ENCODE peak calls at places on chromosomes 2 and 18, in eight cellular contexts. One of them, this sample, is unnamed.

GRCh38 chr2:95270541-95271081 is 3.6 kb upstream of the PROM2 start:
- DNase-seq in A549: no peak
- DNase-seq in lung: no peak
- DNase-seq in CD4-positive, alpha-beta T cell: no peak
- DNase-seq in GM12865: no peak
- DNase-seq in WTC11: peak
- DNase-seq in cardiac muscle cell: no peak
- DNase-seq in activated B cell treated with CpG ODN at 0.5 μM for 24 hours: peak
- DNase-seq in this sample: no peak

GRCh38 chr2:12261993-12262680 is 454.6 kb upstream of the TRIB2 start:
- DNase-seq in A549: no peak
- DNase-seq in lung: no peak
- DNase-seq in CD4-positive, alpha-beta T cell: no peak
- DNase-seq in GM12865: no peak
- DNase-seq in WTC11: no peak
- DNase-seq in cardiac muscle cell: no peak
- DNase-seq in activated B cell treated with CpG ODN at 0.5 μM for 24 hours: no peak
- DNase-seq in this sample: no peak

GRCh38 chr2:15378148-15378908 is 182.8 kb downstream of the NBAS start:
- DNase-seq in A549: no peak
- DNase-seq in lung: no peak
- DNase-seq in CD4-positive, alpha-beta T cell: no peak
- DNase-seq in GM12865: peak
- DNase-seq in WTC11: no peak
- DNase-seq in cardiac muscle cell: no peak
- DNase-seq in activated B cell treated with CpG ODN at 0.5 μM for 24 hours: no peak
- DNase-seq in this sample: peak

GRCh38 chr18:46449033-46449432 is 208.0 kb downstream of the LOXHD1 start:
- DNase-seq in A549: no peak
- DNase-seq in lung: no peak
- DNase-seq in CD4-positive, alpha-beta T cell: no peak
- DNase-seq in GM12865: no peak
- DNase-seq in WTC11: no peak
- DNase-seq in cardiac muscle cell: no peak
- DNase-seq in activated B cell treated with CpG ODN at 0.5 μM for 24 hours: no peak
- DNase-seq in this sample: no peak

GRCh38 chr2:240766072-240766471 is 53.9 kb downstream of the KIF1A start:
- DNase-seq in A549: no peak
- DNase-seq in lung: no peak
- DNase-seq in CD4-positive, alpha-beta T cell: no peak
- DNase-seq in GM12865: no peak
- DNase-seq in WTC11: no peak
- DNase-seq in cardiac muscle cell: no peak
- DNase-seq in activated B cell treated with CpG ODN at 0.5 μM for 24 hours: no peak
- DNase-seq in this sample: no peak

GRCh38 chr2:40369619-40370397 is 82.1 kb downstream of the SLC8A1 start:
- DNase-seq in A549: no peak
- DNase-seq in lung: no peak
- DNase-seq in CD4-positive, alpha-beta T cell: no peak
- DNase-seq in GM12865: no peak
- DNase-seq in WTC11: no peak
- DNase-seq in cardiac muscle cell: peak
- DNase-seq in activated B cell treated with CpG ODN at 0.5 μM for 24 hours: no peak
- DNase-seq in this sample: no peak

GRCh38 chr2:70143314-70144150 is 47.3 kb downstream of the C2orf42 start:
- DNase-seq in A549: no peak
- DNase-seq in lung: peak
- DNase-seq in CD4-positive, alpha-beta T cell: peak
- DNase-seq in GM12865: peak
- DNase-seq in WTC11: no peak
- DNase-seq in cardiac muscle cell: peak
- DNase-seq in activated B cell treated with CpG ODN at 0.5 μM for 24 hours: no peak
- DNase-seq in this sample: peak

GRCh38 chr2:173354601-173355131 is at the start of gene CDCA7:
- DNase-seq in A549: peak
- DNase-seq in lung: no peak
- DNase-seq in CD4-positive, alpha-beta T cell: no peak
- DNase-seq in GM12865: peak
- DNase-seq in WTC11: peak
- DNase-seq in cardiac muscle cell: peak
- DNase-seq in activated B cell treated with CpG ODN at 0.5 μM for 24 hours: peak
- DNase-seq in this sample: peak

GRCh38 chr18:59837586-59837985 is 62.2 kb upstream of the PMAIP1 start:
- DNase-seq in A549: peak
- DNase-seq in lung: peak
- DNase-seq in CD4-positive, alpha-beta T cell: peak
- DNase-seq in GM12865: peak
- DNase-seq in WTC11: peak
- DNase-seq in cardiac muscle cell: peak
- DNase-seq in activated B cell treated with CpG ODN at 0.5 μM for 24 hours: no peak
- DNase-seq in this sample: peak

GRCh38 chr2:27776696-27777095 is 5.2 kb downstream of the MRPL33 start:
- DNase-seq in A549: no peak
- DNase-seq in lung: no peak
- DNase-seq in CD4-positive, alpha-beta T cell: no peak
- DNase-seq in GM12865: no peak
- DNase-seq in WTC11: no peak
- DNase-seq in cardiac muscle cell: no peak
- DNase-seq in activated B cell treated with CpG ODN at 0.5 μM for 24 hours: no peak
- DNase-seq in this sample: no peak

GRCh38 chr18:67200665-67201064 is 315.9 kb downstream of the DSEL start:
- DNase-seq in A549: no peak
- DNase-seq in lung: no peak
- DNase-seq in CD4-positive, alpha-beta T cell: no peak
- DNase-seq in GM12865: no peak
- DNase-seq in WTC11: no peak
- DNase-seq in cardiac muscle cell: no peak
- DNase-seq in activated B cell treated with CpG ODN at 0.5 μM for 24 hours: no peak
- DNase-seq in this sample: no peak

GRCh38 chr2:46326231-46326980 is 29.2 kb downstream of the EPAS1 start:
- DNase-seq in A549: no peak
- DNase-seq in lung: peak
- DNase-seq in CD4-positive, alpha-beta T cell: no peak
- DNase-seq in GM12865: no peak
- DNase-seq in WTC11: no peak
- DNase-seq in cardiac muscle cell: peak
- DNase-seq in activated B cell treated with CpG ODN at 0.5 μM for 24 hours: no peak
- DNase-seq in this sample: no peak

GRCh38 chr18:74669136-74669798 is 71.6 kb downstream of the ZNF407 start:
- DNase-seq in A549: no peak
- DNase-seq in lung: no peak
- DNase-seq in CD4-positive, alpha-beta T cell: no peak
- DNase-seq in GM12865: no peak
- DNase-seq in WTC11: no peak
- DNase-seq in cardiac muscle cell: no peak
- DNase-seq in activated B cell treated with CpG ODN at 0.5 μM for 24 hours: no peak
- DNase-seq in this sample: no peak

GRCh38 chr2:193141-193552 is 70.7 kb downstream of the SH3YL1 start:
- DNase-seq in A549: no peak
- DNase-seq in lung: no peak
- DNase-seq in CD4-positive, alpha-beta T cell: no peak
- DNase-seq in GM12865: no peak
- DNase-seq in WTC11: no peak
- DNase-seq in cardiac muscle cell: no peak
- DNase-seq in activated B cell treated with CpG ODN at 0.5 μM for 24 hours: no peak
- DNase-seq in this sample: no peak

GRCh38 chr18:23156134-23156533 is 20.8 kb downstream of the CABLES1 start:
- DNase-seq in A549: no peak
- DNase-seq in lung: no peak
- DNase-seq in CD4-positive, alpha-beta T cell: no peak
- DNase-seq in GM12865: no peak
- DNase-seq in WTC11: no peak
- DNase-seq in cardiac muscle cell: no peak
- DNase-seq in activated B cell treated with CpG ODN at 0.5 μM for 24 hours: no peak
- DNase-seq in this sample: no peak

GRCh38 chr2:118774458-118775133 is 72.9 kb downstream of the EN1 start:
- DNase-seq in A549: peak
- DNase-seq in lung: no peak
- DNase-seq in CD4-positive, alpha-beta T cell: no peak
- DNase-seq in GM12865: no peak
- DNase-seq in WTC11: peak
- DNase-seq in cardiac muscle cell: peak
- DNase-seq in activated B cell treated with CpG ODN at 0.5 μM for 24 hours: no peak
- DNase-seq in this sample: peak

GRCh38 chr2:177830881-177831386 is 241.6 kb downstream of the PDE11A start:
- DNase-seq in A549: no peak
- DNase-seq in lung: no peak
- DNase-seq in CD4-positive, alpha-beta T cell: no peak
- DNase-seq in GM12865: no peak
- DNase-seq in WTC11: no peak
- DNase-seq in cardiac muscle cell: no peak
- DNase-seq in activated B cell treated with CpG ODN at 0.5 μM for 24 hours: no peak
- DNase-seq in this sample: no peak

GRCh38 chr2:137467246-137467862 is 496.9 kb upstream of the HNMT start:
- DNase-seq in A549: peak
- DNase-seq in lung: peak
- DNase-seq in CD4-positive, alpha-beta T cell: no peak
- DNase-seq in GM12865: peak
- DNase-seq in WTC11: peak
- DNase-seq in cardiac muscle cell: peak
- DNase-seq in activated B cell treated with CpG ODN at 0.5 μM for 24 hours: no peak
- DNase-seq in this sample: peak

GRCh38 chr2:25257931-25258771 is 83.6 kb downstream of the DNMT3A start:
- DNase-seq in A549: no peak
- DNase-seq in lung: no peak
- DNase-seq in CD4-positive, alpha-beta T cell: no peak
- DNase-seq in GM12865: no peak
- DNase-seq in WTC11: peak
- DNase-seq in cardiac muscle cell: no peak
- DNase-seq in activated B cell treated with CpG ODN at 0.5 μM for 24 hours: no peak
- DNase-seq in this sample: no peak

GRCh38 chr2:96906719-96907404 is 37.0 kb upstream of the SEMA4C start:
- DNase-seq in A549: no peak
- DNase-seq in lung: no peak
- DNase-seq in CD4-positive, alpha-beta T cell: no peak
- DNase-seq in GM12865: no peak
- DNase-seq in WTC11: peak
- DNase-seq in cardiac muscle cell: no peak
- DNase-seq in activated B cell treated with CpG ODN at 0.5 μM for 24 hours: no peak
- DNase-seq in this sample: no peak

GRCh38 chr2:181456660-181457120 is 496 bp upstream of the ITGA4 start:
- DNase-seq in A549: no peak
- DNase-seq in lung: peak
- DNase-seq in CD4-positive, alpha-beta T cell: peak
- DNase-seq in GM12865: peak
- DNase-seq in WTC11: peak
- DNase-seq in cardiac muscle cell: peak
- DNase-seq in activated B cell treated with CpG ODN at 0.5 μM for 24 hours: peak
- DNase-seq in this sample: peak

GRCh38 chr2:112277591-112278220 is 2.3 kb downstream of the ZC3H6 start:
- DNase-seq in A549: no peak
- DNase-seq in lung: no peak
- DNase-seq in CD4-positive, alpha-beta T cell: no peak
- DNase-seq in GM12865: no peak
- DNase-seq in WTC11: no peak
- DNase-seq in cardiac muscle cell: no peak
- DNase-seq in activated B cell treated with CpG ODN at 0.5 μM for 24 hours: no peak
- DNase-seq in this sample: no peak

GRCh38 chr2:102736607-102737409 is 25.0 kb upstream of the TMEM182 start:
- DNase-seq in A549: peak
- DNase-seq in lung: peak
- DNase-seq in CD4-positive, alpha-beta T cell: peak
- DNase-seq in GM12865: peak
- DNase-seq in WTC11: peak
- DNase-seq in cardiac muscle cell: peak
- DNase-seq in activated B cell treated with CpG ODN at 0.5 μM for 24 hours: peak
- DNase-seq in this sample: peak
- TF ChIP-seq CTCF in A549: no peak
- TF ChIP-seq CTCF in lung: no peak
- TF ChIP-seq CTCF in CD4-positive, alpha-beta T cell: no peak
- TF ChIP-seq CTCF in GM12865: no peak
- TF ChIP-seq CTCF in WTC11: no peak
- TF ChIP-seq CTCF in cardiac muscle cell: peak
- TF ChIP-seq CTCF in activated B cell treated with CpG ODN at 0.5 μM for 24 hours: no peak
- TF ChIP-seq CTCF in this sample: no peak

GRCh38 chr18:2881490-2882195 is 34.8 kb downstream of the EMILIN2 start:
- DNase-seq in A549: no peak
- DNase-seq in lung: peak
- DNase-seq in CD4-positive, alpha-beta T cell: no peak
- DNase-seq in GM12865: peak
- DNase-seq in WTC11: no peak
- DNase-seq in cardiac muscle cell: peak
- DNase-seq in activated B cell treated with CpG ODN at 0.5 μM for 24 hours: no peak
- DNase-seq in this sample: no peak
- TF ChIP-seq CTCF in A549: no peak
- TF ChIP-seq CTCF in lung: no peak
- TF ChIP-seq CTCF in CD4-positive, alpha-beta T cell: no peak
- TF ChIP-seq CTCF in GM12865: no peak
- TF ChIP-seq CTCF in WTC11: no peak
- TF ChIP-seq CTCF in cardiac muscle cell: peak
- TF ChIP-seq CTCF in activated B cell treated with CpG ODN at 0.5 μM for 24 hours: no peak
- TF ChIP-seq CTCF in this sample: no peak

DNA sequence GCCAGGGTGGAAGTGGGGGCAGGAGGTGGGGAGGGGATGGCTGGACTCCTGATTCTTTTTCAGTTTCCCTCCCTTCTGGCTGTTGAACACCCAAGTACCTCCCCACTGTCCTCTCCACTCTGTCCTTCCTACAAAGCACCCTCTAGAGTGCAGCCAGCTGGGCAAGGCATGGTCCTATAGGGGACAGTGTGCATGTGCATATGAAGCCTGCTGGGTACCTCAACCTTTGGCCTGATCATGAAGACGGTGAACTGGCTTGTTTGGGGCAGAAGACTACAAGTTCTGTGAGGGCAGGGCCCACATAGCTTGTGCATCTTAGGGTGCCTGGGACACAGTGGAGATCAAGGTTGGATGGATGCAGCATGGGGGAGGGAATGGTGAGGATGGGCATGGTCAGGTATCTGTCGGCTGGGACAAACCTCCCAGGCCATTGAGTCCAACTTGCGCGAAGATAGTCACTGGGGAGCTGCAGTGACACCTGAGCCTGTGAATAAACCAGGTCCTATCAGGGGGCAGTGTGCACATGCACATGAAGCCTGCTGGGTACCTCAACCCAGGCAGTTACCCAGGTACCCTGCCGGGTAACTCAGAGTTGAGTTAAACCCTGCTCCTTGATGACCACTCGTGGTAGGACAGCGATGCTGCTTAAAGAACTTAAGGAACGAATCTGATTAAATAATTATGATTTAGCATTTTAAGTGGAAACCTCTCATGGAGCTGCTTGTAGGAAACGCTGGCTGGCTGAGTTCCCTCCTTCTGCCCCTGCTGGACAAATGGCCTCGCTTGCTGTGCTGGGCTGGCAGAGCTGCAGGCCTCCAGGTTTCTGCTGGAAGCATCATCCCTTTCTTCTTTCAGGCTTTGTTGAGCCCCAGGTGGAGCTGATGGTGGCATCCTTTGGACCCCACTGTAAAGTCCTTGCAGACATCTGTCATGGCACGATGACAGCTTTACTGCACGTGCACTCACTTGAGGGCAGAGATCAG is 84.0 kb downstream of the POLR1A start:
- DNase-seq in A549: peak
- DNase-seq in lung: no peak
- DNase-seq in CD4-positive, alpha-beta T cell: no peak
- DNase-seq in GM12865: no peak
- DNase-seq in WTC11: no peak
- DNase-seq in cardiac muscle cell: no peak
- DNase-seq in activated B cell treated with CpG ODN at 0.5 μM for 24 hours: no peak
- DNase-seq in this sample: no peak
- TF ChIP-seq CTCF in A549: no peak
- TF ChIP-seq CTCF in lung: no peak
- TF ChIP-seq CTCF in CD4-positive, alpha-beta T cell: no peak
- TF ChIP-seq CTCF in GM12865: no peak
- TF ChIP-seq CTCF in WTC11: no peak
- TF ChIP-seq CTCF in cardiac muscle cell: peak
- TF ChIP-seq CTCF in activated B cell treated with CpG ODN at 0.5 μM for 24 hours: no peak
- TF ChIP-seq CTCF in this sample: no peak

GRCh38 chr2:44964704-44965343 is 23.3 kb downstream of the SIX3 start:
- DNase-seq in A549: no peak
- DNase-seq in lung: no peak
- DNase-seq in CD4-positive, alpha-beta T cell: no peak
- DNase-seq in GM12865: no peak
- DNase-seq in WTC11: peak
- DNase-seq in cardiac muscle cell: no peak
- DNase-seq in activated B cell treated with CpG ODN at 0.5 μM for 24 hours: no peak
- DNase-seq in this sample: no peak
- TF ChIP-seq CTCF in A549: no peak
- TF ChIP-seq CTCF in lung: no peak
- TF ChIP-seq CTCF in CD4-positive, alpha-beta T cell: no peak
- TF ChIP-seq CTCF in GM12865: peak
- TF ChIP-seq CTCF in WTC11: no peak
- TF ChIP-seq CTCF in cardiac muscle cell: no peak
- TF ChIP-seq CTCF in activated B cell treated with CpG ODN at 0.5 μM for 24 hours: no peak
- TF ChIP-seq CTCF in this sample: peak

This sample was measured in GM20000.